ENCODE peak calls at places on chromosomes 12 and 14, in nine cellular contexts. M is tibial artery; A is CD4-positive, alpha-beta T cell; O is GM13977; J is lower leg skin; N is cardiac fibroblast; S is lung; D is astrocyte of the spinal cord; L is fibroblast of the aortic adventitia. C is an unnamed sample.

GRCh38 chr12:56338643-56339422 is at the start of gene IL23A:
- DNase-seq in N (peak; percentile 61), O (peak; percentile 59), D (peak; percentile 45), M (no peak), J (no peak), L (no peak), S (no peak), A (peak; percentile 82), C (no peak)

GRCh38 chr12:12442548-12443071 is 85.7 kb downstream of the BORCS5 start:
- DNase-seq in M (no peak), S (no peak), A (no peak), N (peak; percentile 80), L (peak; percentile 81), J (no peak), D (peak; percentile 77), O (no peak), C (no peak)

GRCh38 chr12:132597333-132598283 is 12.8 kb downstream of the LRCOL1 start:
- DNase-seq in J (no peak), O (no peak), N (peak; percentile 59), A (no peak), M (no peak), D (peak; percentile 81), S (no peak), L (peak; percentile 34), C (no peak)

GRCh38 chr12:27331299-27331926 is 1.2 kb upstream of the BMAL2 start:
- DNase-seq in S (no peak), J (no peak), O (peak; percentile 76), D (peak; percentile 96), N (peak; percentile 98), L (peak; percentile 92), A (no peak), M (no peak), C (no peak)

GRCh38 chr12:7959278-7960063 is 23.5 kb upstream of the SLC2A3 start:
- DNase-seq in O (no peak), S (peak; percentile 54), A (peak; percentile 50), L (peak; percentile 15), J (peak; percentile 77), D (peak; percentile 15), M (no peak), N (peak; percentile 9), C (peak; percentile 42)

GRCh38 chr12:10097521-10097920 is 1.3 kb downstream of the CLEC1A start:
- DNase-seq in M (no peak), D (peak; percentile 5), A (no peak), S (no peak), O (no peak), L (no peak), J (no peak), N (no peak), C (no peak)

GRCh38 chr12:122449317-122449716 is 26.8 kb upstream of the CLIP1 start:
- DNase-seq in O (no peak), M (no peak), D (peak; percentile 62), S (no peak), L (peak; percentile 83), A (no peak), J (no peak), N (peak; percentile 92), C (no peak)

GRCh38 chr12:109582636-109583035 is 9.0 kb downstream of the MVK start:
- DNase-seq in M (no peak), L (no peak), A (no peak), S (peak; percentile 90), D (no peak), N (no peak), J (no peak), O (no peak), C (no peak)

GRCh38 chr14:69708586-69709169 is 58.3 kb upstream of the SRSF5 start:
- DNase-seq in M (no peak), J (peak; percentile 75), O (no peak), S (no peak), D (no peak), L (no peak), N (no peak), A (peak; percentile 26), C (no peak)

GRCh38 chr14:61472801-61473376 is 151.5 kb downstream of the PRKCH start:
- DNase-seq in M (no peak), D (no peak), A (peak; percentile 68), S (no peak), L (no peak), J (no peak), N (peak; percentile 62), O (no peak), C (no peak)

GRCh38 chr14:102183922-102184677 is 44.4 kb downstream of the WDR20 start:
- DNase-seq in S (no peak), L (no peak), N (no peak), D (no peak), A (no peak), J (no peak), M (no peak), O (no peak), C (no peak)

GRCh38 chr14:63375772-63376171 is 57.0 kb upstream of the GPHB5 start:
- DNase-seq in S (no peak), M (no peak), O (no peak), L (peak; percentile 25), A (no peak), N (peak; percentile 73), D (no peak), J (no peak), C (no peak)

DNA sequence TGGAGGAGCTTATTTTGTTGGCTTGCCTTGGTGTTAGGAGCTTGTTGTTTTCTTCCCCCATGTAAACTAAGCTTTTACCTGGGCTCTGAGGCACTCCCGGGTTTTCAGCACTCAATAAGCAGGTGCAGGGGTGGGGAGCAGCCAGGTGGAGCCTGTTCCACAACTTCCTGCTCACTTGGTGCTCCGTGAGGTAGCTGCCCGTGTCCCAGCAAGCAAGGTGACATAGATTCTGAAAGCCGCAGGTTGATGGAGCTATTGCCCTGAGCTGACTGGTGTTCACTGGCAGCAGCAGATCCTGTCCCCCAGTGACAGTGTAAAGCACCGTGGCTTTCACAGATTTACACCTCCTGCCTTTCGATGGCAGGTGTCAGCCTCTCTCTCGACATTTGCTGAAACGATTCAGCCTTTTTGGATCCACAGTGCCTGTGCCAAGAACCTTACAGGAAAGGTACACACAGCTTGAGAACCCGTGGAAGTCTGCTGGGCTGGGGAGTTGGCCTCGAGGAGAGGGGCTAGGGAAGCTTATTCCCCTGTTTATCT is 295.7 kb upstream of the FKBP4 start:
- DNase-seq in D (no peak), O (no peak), J (no peak), A (no peak), M (no peak), S (no peak), L (no peak), N (no peak), C (no peak)
- TF ChIP-seq CTCF in D (no peak), O (no peak), J (no peak), A (no peak), M (no peak), S (no peak), L (no peak), N (no peak), C (no peak)

GRCh38 chr12:115357681-115358080 is 673.7 kb upstream of the TBX3 start:
- DNase-seq in A (no peak), L (no peak), D (no peak), J (peak; percentile 77), M (no peak), N (no peak), S (no peak), O (no peak), C (no peak)

DNA sequence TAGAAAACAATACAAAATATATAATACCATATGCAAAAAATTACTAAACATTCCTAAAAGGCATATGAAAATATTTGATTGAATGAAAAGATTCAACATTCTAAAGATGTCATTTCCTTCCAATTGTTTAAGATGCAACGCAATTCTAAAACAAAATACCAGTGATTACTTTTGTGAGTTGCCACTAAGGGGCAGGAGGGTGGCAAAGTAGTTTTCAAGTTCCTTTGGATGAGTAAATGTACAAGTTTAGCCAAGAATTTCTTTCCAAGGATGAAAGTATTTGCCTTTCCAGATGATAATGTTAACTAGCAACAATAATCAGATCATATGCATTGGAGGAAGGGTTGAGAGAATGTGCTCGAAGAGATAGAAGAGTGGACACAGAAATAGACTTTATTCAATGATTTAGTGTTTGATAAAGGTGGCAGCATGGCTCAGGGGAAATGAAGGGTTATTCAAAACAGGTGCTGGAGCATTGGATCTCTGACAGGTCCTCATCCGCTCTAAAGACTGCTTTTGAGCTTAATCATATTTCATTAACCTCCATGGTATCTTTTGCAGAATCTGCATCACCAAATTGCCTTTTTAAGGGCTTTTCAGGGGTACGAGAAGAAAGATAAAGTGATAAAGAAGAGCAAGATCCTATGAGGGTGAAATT is 678.5 kb upstream of the TBX3 start:
- DNase-seq in J (no peak), L (peak; percentile 63), D (no peak), M (no peak), O (no peak), A (no peak), N (no peak), S (no peak), C (no peak)
- TF ChIP-seq CTCF in J (no peak), L (peak; percentile 43), D (no peak), M (no peak), O (no peak), A (no peak), N (no peak), S (no peak), C (no peak)

GRCh38 chr12:51247523-51248206 is 9.0 kb downstream of the DAZAP2 start:
- DNase-seq in O (no peak), M (no peak), N (no peak), S (no peak), J (no peak), A (no peak), D (no peak), L (no peak), C (no peak)

GRCh38 chr12:51244269-51244668 is 5.6 kb downstream of the DAZAP2 start:
- DNase-seq in A (no peak), N (peak; percentile 36), O (no peak), S (no peak), J (no peak), L (no peak), M (no peak), D (no peak), C (no peak)

GRCh38 chr12:51245476-51246253 is 7.0 kb downstream of the DAZAP2 start:
- DNase-seq in J (no peak), N (no peak), O (no peak), M (no peak), S (no peak), A (no peak), L (no peak), D (no peak), C (no peak)

GRCh38 chr12:51242896-51243295 is 4.3 kb downstream of the DAZAP2 start:
- DNase-seq in S (no peak), L (no peak), N (no peak), O (no peak), A (no peak), M (no peak), J (no peak), D (no peak), C (no peak)

GRCh38 chr12:51246254-51246853 is 7.7 kb downstream of the DAZAP2 start:
- DNase-seq in L (peak; percentile 56), N (peak; percentile 61), M (no peak), S (peak; percentile 43), O (no peak), J (no peak), A (peak; percentile 48), D (no peak), C (peak; percentile 24)
- TF ChIP-seq CTCF in L (no peak), N (no peak), M (no peak), S (no peak), O (peak; percentile 30), J (no peak), A (no peak), D (no peak), C (no peak)

GRCh38 chr12:39077226-39077625 is 171.8 kb upstream of the CPNE8 start:
- DNase-seq in L (no peak), A (no peak), D (no peak), J (no peak), M (no peak), N (no peak), O (no peak), S (no peak), C (no peak)
- TF ChIP-seq CTCF in L (no peak), A (no peak), D (no peak), J (no peak), M (no peak), N (no peak), O (no peak), S (no peak), C (no peak)

GRCh38 chr14:99749142-99749541 is 44.1 kb upstream of the EML1 start:
- DNase-seq in N (no peak), M (no peak), S (no peak), J (no peak), O (no peak), L (no peak), D (no peak), A (no peak), C (no peak)
- TF ChIP-seq CTCF in N (peak; percentile 14), M (no peak), S (no peak), J (no peak), O (no peak), L (peak; percentile 45), D (peak; percentile 22), A (no peak), C (no peak)